ENCODE peak calls at places on chromosomes 4 and X, in ten cellular contexts. S is cardiac fibroblast, Z is amygdala, T is H54, C is HCEC 1CT, W is hippocampal formation, Y is T-helper 2 cell, U is left ventricle myocardium inferior, H is NCI-H2081, R is progenitor cell of endocrine pancreas. O is an unnamed sample.

GRCh38 chr4:1399508-1400190 is 6.6 kb downstream of the NKX1-1 start:
- DNase-seq in C (no peak), Z (no peak), R (peak), U (no peak), H (no peak), W (no peak), T (no peak), Y (no peak), S (no peak), O (no peak)

GRCh38 chr4:56468097-56468422 is 643 bp downstream of the SRP72 start:
- DNase-seq in W (no peak), T (no peak), Z (peak), H (peak), U (no peak), Y (no peak), S (peak), C (peak), R (no peak), O (no peak)

GRCh38 chr4:54099959-54100606 is at the start of gene GSX2:
- DNase-seq in Y (no peak), C (no peak), T (no peak), Z (no peak), W (no peak), R (no peak), H (no peak), S (peak), U (peak), O (no peak)

GRCh38 chr4:22299678-22300077 is 216.2 kb downstream of the ADGRA3 start:
- DNase-seq in W (no peak), C (no peak), H (no peak), T (no peak), Z (no peak), Y (no peak), U (no peak), R (no peak), S (no peak), O (no peak)

GRCh38 chr4:158722291-158722916 is 792 bp downstream of the PPID start:
- DNase-seq in S (peak), U (no peak), H (peak), C (peak), T (no peak), W (no peak), Z (peak), Y (no peak), R (no peak), O (peak)

GRCh38 chrX:15877380-15877779 is 22.8 kb upstream of the AP1S2 start:
- DNase-seq in H (no peak), S (peak), Z (no peak), W (no peak), R (no peak), Y (no peak), C (peak), U (peak), T (no peak), O (no peak)

GRCh38 chrX:104343408-104344129 is 88.8 kb upstream of the ESX1 start:
- DNase-seq in W (peak), H (peak), Y (peak), T (peak), S (peak), U (no peak), Z (peak), C (peak), R (peak), O (peak)

GRCh38 chrX:17174671-17175070 is 200.3 kb upstream of the NHS start:
- DNase-seq in C (no peak), R (no peak), Z (peak), T (no peak), U (peak), S (no peak), W (peak), H (no peak), Y (no peak), O (no peak)

GRCh38 chrX:76454456-76454927 is 27.0 kb downstream of the MAGEE1 start:
- DNase-seq in H (no peak), R (no peak), S (peak), C (no peak), T (no peak), Z (no peak), U (no peak), Y (no peak), W (no peak), O (no peak)

GRCh38 chr4:184514121-184514988 is 40.0 kb upstream of the IRF2 start:
- DNase-seq in C (peak), Z (peak), Y (no peak), U (peak), R (no peak), H (no peak), S (peak), T (peak), W (peak), O (no peak)

GRCh38 chr4:64306255-64306565 is 103.0 kb downstream of the TECRL start:
- DNase-seq in T (no peak), Y (no peak), R (no peak), Z (no peak), H (no peak), W (no peak), S (no peak), U (no peak), C (no peak), O (no peak)

GRCh38 chr4:109424093-109424818 is 9.4 kb upstream of the SEC24B start:
- DNase-seq in U (no peak), C (no peak), T (no peak), W (no peak), H (no peak), R (no peak), S (no peak), Z (no peak), Y (no peak), O (no peak)

GRCh38 chrX:53048169-53049126 is at the start of gene GPR173:
- DNase-seq in S (peak), H (peak), Z (peak), W (peak), U (peak), C (peak), R (peak), Y (no peak), T (peak), O (no peak)

GRCh38 chr4:53902786-53903185 is 161.6 kb downstream of the CHIC2 start:
- DNase-seq in C (no peak), S (no peak), Y (no peak), U (no peak), H (no peak), Z (no peak), R (no peak), W (no peak), T (no peak), O (no peak)

GRCh38 chr4:16264798-16265197 is 38.5 kb upstream of the TAPT1 start:
- DNase-seq in U (no peak), T (no peak), Y (peak), S (peak), W (no peak), C (peak), R (no peak), H (peak), Z (no peak), O (no peak)

GRCh38 chr4:41257257-41257900 is 651 bp downstream of the UCHL1 start:
- DNase-seq in Y (no peak), R (peak), U (peak), W (peak), C (no peak), T (peak), H (peak), S (peak), Z (peak), O (no peak)

GRCh38 chr4:13544556-13545393 is 467 bp upstream of the NKX3-2 start:
- DNase-seq in C (peak), W (peak), H (peak), Z (peak), R (peak), U (peak), Y (no peak), S (peak), T (peak), O (no peak)

GRCh38 chr4:66000500-66001117 is 330.3 kb upstream of the EPHA5 start:
- DNase-seq in Y (no peak), U (no peak), C (peak), T (no peak), S (no peak), Z (no peak), W (no peak), R (no peak), H (no peak), O (no peak)

GRCh38 chr4:103008875-103009729 is 10.4 kb downstream of the SLC9B1 start:
- DNase-seq in C (peak), R (no peak), H (peak), U (no peak), T (no peak), Z (peak), Y (peak), S (peak), W (no peak), O (no peak)

GRCh38 chrX:70485466-70485865 is 40.8 kb downstream of the DLG3 start:
- DNase-seq in T (no peak), Y (no peak), R (no peak), Z (no peak), H (peak), U (no peak), C (no peak), W (no peak), S (no peak), O (no peak)

GRCh38 chr4:8136529-8136928 is 22.1 kb downstream of the ABLIM2 start:
- DNase-seq in C (no peak), S (no peak), H (no peak), Z (no peak), U (no peak), Y (no peak), T (no peak), W (no peak), R (no peak), O (no peak)

GRCh38 chrX:19886888-19887531 is 390 bp downstream of the SH3KBP1 start:
- DNase-seq in R (peak), U (peak), Z (no peak), S (peak), W (no peak), C (no peak), Y (no peak), T (peak), H (no peak), O (peak)

GRCh38 chr4:53478671-53479456 is 101.4 kb downstream of the FIP1L1 start:
- DNase-seq in S (peak), Z (no peak), T (no peak), U (no peak), R (no peak), W (no peak), Y (no peak), H (no peak), C (peak), O (no peak)

GRCh38 chr4:168028568-168028967 is 63.8 kb upstream of the ANXA10 start:
- DNase-seq in H (no peak), C (peak), T (no peak), W (no peak), U (no peak), Y (no peak), S (peak), Z (no peak), R (no peak), O (no peak)

GRCh38 chr4:181194096-181194495 is 1049.1 kb upstream of the TENM3 start:
- DNase-seq in T (no peak), W (no peak), H (no peak), U (no peak), S (no peak), C (no peak), Y (no peak), R (no peak), Z (no peak), O (no peak)

GRCh38 chrX:114611018-114611619 is 27.2 kb downstream of the HTR2C start:
- DNase-seq in C (peak), W (no peak), H (peak), S (peak), Z (peak), Y (no peak), R (peak), T (no peak), U (no peak), O (no peak)

O was measured in CD8-positive, alpha-beta T cell.